ENCODE peak calls at places on chromosomes 13 and 19, in six cellular contexts. P, H, O, E, A and D are unnamed samples.

GRCh38 chr13:114119196-114119595 is 13.2 kb downstream of the RASA3 start:
- DNase-seq in P (peak; percentile 98), H (peak; percentile 85), O (peak; percentile 76), E (peak; percentile 92), A (no peak), D (no peak)

GRCh38 chr19:21143428-21143827 is 1.6 kb downstream of the ZNF431 start:
- DNase-seq in P (no peak), H (no peak), O (no peak), E (no peak), A (no peak), D (no peak)

GRCh38 chr19:30512748-30513389 is 140.7 kb downstream of the ZNF536 start:
- DNase-seq in P (no peak), H (no peak), O (no peak), E (peak; percentile 3), A (no peak), D (no peak)

GRCh38 chr19:17512574-17512939 is 1.1 kb downstream of the PGLS start:
- DNase-seq in P (no peak), H (no peak), O (no peak), E (peak; percentile 29), A (no peak), D (peak; percentile 44)

GRCh38 chr19:52226652-52227051 is 36.8 kb downstream of the PPP2R1A start:
- DNase-seq in P (no peak), H (no peak), O (no peak), E (no peak), A (no peak), D (no peak)

GRCh38 chr19:916645-917322 is 349 bp upstream of the KISS1R start:
- DNase-seq in P (no peak), H (no peak), O (no peak), E (no peak), A (no peak), D (no peak)

GRCh38 chr13:91313103-91313502 is 34.4 kb upstream of the MIR17HG start:
- DNase-seq in P (peak; percentile 56), H (no peak), O (no peak), E (peak; percentile 47), A (no peak), D (peak; percentile 19)

GRCh38 chr13:94558721-94559120 is 37.2 kb downstream of the TGDS start:
- DNase-seq in P (peak; percentile 19), H (no peak), O (no peak), E (no peak), A (no peak), D (peak; percentile 7)

GRCh38 chr19:16160943-16161560 is 12.3 kb downstream of the CIB3 start:
- DNase-seq in P (peak; percentile 34), H (peak; percentile 27), O (peak; percentile 79), E (peak; percentile 83), A (no peak), D (peak; percentile 19)

DNA sequence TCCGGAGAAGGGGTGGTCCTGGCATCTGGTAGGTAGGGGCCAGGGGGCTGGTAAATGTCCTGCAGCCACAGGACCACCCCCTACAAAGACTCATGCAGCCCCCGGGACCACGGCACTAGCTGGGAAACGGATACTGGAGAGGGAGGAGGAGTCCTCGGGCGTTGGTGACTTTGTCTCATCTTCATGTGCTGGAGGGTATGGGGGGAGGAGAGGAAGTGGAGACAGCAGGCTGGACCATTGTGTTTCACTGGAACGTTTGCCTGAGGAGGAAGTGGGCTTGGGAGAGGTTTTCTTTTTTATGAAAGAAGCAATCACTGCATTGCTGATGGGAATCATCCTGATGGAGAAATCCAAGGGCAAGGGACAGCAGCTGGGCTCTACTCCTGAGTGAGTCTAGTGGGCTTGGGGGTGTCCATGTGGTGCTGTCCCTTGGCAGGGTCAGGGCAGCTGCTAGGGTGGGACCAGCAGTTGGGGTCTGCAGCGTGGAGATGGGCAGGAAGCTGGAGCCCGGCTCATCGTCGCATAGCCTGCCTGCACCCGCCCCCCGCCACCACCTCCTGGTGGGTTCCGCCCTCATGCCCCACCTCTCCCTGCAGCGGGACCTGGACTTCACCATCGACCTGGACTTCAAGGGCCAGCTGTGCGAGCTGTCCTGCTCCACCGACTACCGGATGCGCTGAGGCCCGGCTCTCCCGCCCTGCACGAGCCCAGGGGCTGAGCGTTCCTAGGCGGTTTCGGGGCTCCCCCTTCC is 1.7 kb upstream of the ADM5 start:
- DNase-seq in P (peak; percentile 63), H (no peak), O (no peak), E (no peak), A (peak; percentile 55), D (no peak)
- H3K4me3 ChIP-seq in P (no peak overlapping the region), H (no peak overlapping the region), O (no peak overlapping the region), E (no peak overlapping the region), A (no peak overlapping the region), D (no peak overlapping the region)

DNA sequence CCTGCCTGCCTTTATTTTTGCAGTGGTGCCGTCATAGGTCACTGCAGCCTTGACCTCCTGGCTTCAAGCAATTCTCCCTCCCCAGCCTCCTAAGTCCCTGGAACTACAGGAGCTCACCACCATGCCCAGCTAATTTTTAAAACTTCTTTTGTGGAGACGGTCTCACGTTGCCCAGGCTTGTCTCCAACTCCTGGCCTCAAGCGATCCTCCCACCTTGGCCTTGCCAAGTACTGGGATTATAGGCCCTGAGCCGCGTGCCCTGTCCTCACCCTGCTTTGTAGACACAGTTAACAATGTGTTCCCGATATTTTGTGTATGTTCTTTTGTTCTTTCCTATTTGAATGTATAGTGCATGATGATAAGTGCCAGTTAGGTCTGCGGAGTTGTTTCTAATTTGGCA is 9.7 kb upstream of the WTIP start:
- DNase-seq in P (no peak), H (no peak), O (no peak), E (no peak), A (no peak), D (no peak)
- H3K4me3 ChIP-seq in P (no peak overlapping the region), H (no peak overlapping the region), O (no peak overlapping the region), E (no peak overlapping the region), A (no peak overlapping the region), D (no peak overlapping the region)

GRCh38 chr19:40216013-40216776 is 2.0 kb downstream of the TTC9B start:
- DNase-seq in P (no peak), H (no peak), O (no peak), E (no peak), A (no peak), D (no peak)
- H3K4me3 ChIP-seq in P (no peak overlapping the region), H (no peak overlapping the region), O (no peak overlapping the region), E (no peak overlapping the region), A (no peak overlapping the region), D (no peak overlapping the region)

DNA sequence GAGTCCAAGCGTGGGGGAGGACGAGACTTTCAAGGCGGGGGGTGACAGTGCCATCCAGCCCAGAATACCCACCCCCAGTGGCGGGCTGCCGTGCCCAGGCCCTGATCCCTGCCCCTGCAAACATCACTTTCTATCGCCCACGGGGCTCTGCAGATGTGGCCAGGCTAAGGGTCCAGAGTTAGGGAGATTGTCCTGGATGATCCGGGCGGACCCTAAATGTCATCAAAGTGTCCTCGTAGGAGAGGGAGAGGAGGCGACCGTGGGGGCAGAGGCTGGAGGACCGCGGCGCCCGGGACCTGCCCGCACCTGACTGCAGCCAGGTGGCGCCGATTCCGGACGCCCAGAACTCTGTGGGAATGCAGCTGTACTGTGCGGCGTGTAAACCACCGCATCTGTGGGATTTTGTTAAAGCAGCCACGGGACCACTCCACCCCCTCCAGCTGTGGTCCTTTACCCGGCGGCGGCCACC is 32.4 kb downstream of the GJA3 start:
- DNase-seq in P (no peak), H (no peak), O (no peak), E (no peak), A (no peak), D (peak; percentile 24)
- H3K4me3 ChIP-seq in P (peak overlapping the region; percentile 30), H (no peak overlapping the region), O (peak overlapping the region; percentile 53), E (peak overlapping the region; percentile 69), A (peak overlapping the region; percentile 63), D (peak overlapping the region; percentile 39)